ENCODE peak calls at places on chromosomes 13 and 19, in four cellular contexts. One of them, this sample, is unnamed.

GRCh38 chr19:12956446-12957388 is at the start of gene GADD45GIP1:
- DNase-seq in mucosa of gallbladder: peak
- DNase-seq in RWPE1: peak
- DNase-seq in midbrain: peak
- DNase-seq in this sample: no peak

GRCh38 chr13:43251967-43252366 is 228.6 kb downstream of the DNAJC15 start:
- DNase-seq in mucosa of gallbladder: no peak
- DNase-seq in RWPE1: no peak
- DNase-seq in midbrain: no peak
- DNase-seq in this sample: no peak

GRCh38 chr13:113184568-113185440 is 23.7 kb downstream of the PCID2 start:
- DNase-seq in mucosa of gallbladder: no peak
- DNase-seq in RWPE1: no peak
- DNase-seq in midbrain: no peak
- DNase-seq in this sample: no peak

GRCh38 chr19:13884726-13885591 is 8.0 kb downstream of the NANOS3 start:
- DNase-seq in mucosa of gallbladder: peak
- DNase-seq in RWPE1: no peak
- DNase-seq in midbrain: no peak
- DNase-seq in this sample: no peak

GRCh38 chr19:51944798-51945552 is 17.7 kb downstream of the ZNF613 start:
- DNase-seq in mucosa of gallbladder: no peak
- DNase-seq in RWPE1: no peak
- DNase-seq in midbrain: no peak
- DNase-seq in this sample: no peak

GRCh38 chr19:5891938-5892771 is 11.4 kb downstream of the NDUFA11 start:
- DNase-seq in mucosa of gallbladder: peak
- DNase-seq in RWPE1: no peak
- DNase-seq in midbrain: no peak
- DNase-seq in this sample: no peak

GRCh38 chr19:44588753-44589112 is 24.6 kb upstream of the IGSF23 start:
- DNase-seq in mucosa of gallbladder: no peak
- DNase-seq in RWPE1: no peak
- DNase-seq in midbrain: no peak
- DNase-seq in this sample: no peak

GRCh38 chr19:964761-965694 is 19.1 kb upstream of the WDR18 start:
- DNase-seq in mucosa of gallbladder: no peak
- DNase-seq in RWPE1: no peak
- DNase-seq in midbrain: no peak
- DNase-seq in this sample: no peak

GRCh38 chr13:30816733-30817132 is 81.4 kb downstream of the ALOX5AP start:
- DNase-seq in mucosa of gallbladder: no peak
- DNase-seq in RWPE1: no peak
- DNase-seq in midbrain: no peak
- DNase-seq in this sample: no peak

GRCh38 chr19:49677901-49678674 is 1.0 kb downstream of the PRMT1 start:
- DNase-seq in mucosa of gallbladder: peak
- DNase-seq in RWPE1: peak
- DNase-seq in midbrain: peak
- DNase-seq in this sample: no peak

GRCh38 chr19:30691767-30692516 is 319.8 kb downstream of the ZNF536 start:
- DNase-seq in mucosa of gallbladder: no peak
- DNase-seq in RWPE1: no peak
- DNase-seq in midbrain: no peak
- DNase-seq in this sample: no peak

GRCh38 chr13:74871671-74872070 is 610.3 kb downstream of the TBC1D4 start:
- DNase-seq in mucosa of gallbladder: no peak
- DNase-seq in RWPE1: no peak
- DNase-seq in midbrain: no peak
- DNase-seq in this sample: no peak

GRCh38 chr19:21482863-21483276 is 22.5 kb upstream of the ZNF429 start:
- DNase-seq in mucosa of gallbladder: peak
- DNase-seq in RWPE1: no peak
- DNase-seq in midbrain: no peak
- DNase-seq in this sample: no peak

GRCh38 chr13:48790199-48790598 is 136.5 kb downstream of the CYSLTR2 start:
- DNase-seq in mucosa of gallbladder: no peak
- DNase-seq in RWPE1: no peak
- DNase-seq in midbrain: no peak
- DNase-seq in this sample: no peak

GRCh38 chr19:19822148-19822429 is 539 bp upstream of the ZNF506 start:
- DNase-seq in mucosa of gallbladder: no peak
- DNase-seq in RWPE1: no peak
- DNase-seq in midbrain: no peak
- DNase-seq in this sample: no peak

GRCh38 chr19:51702754-51703654 is 9.9 kb downstream of the SPACA6 start:
- DNase-seq in mucosa of gallbladder: peak
- DNase-seq in RWPE1: no peak
- DNase-seq in midbrain: no peak
- DNase-seq in this sample: no peak

GRCh38 chr13:102346769-102347168 is 55.1 kb downstream of the FGF14 start:
- DNase-seq in mucosa of gallbladder: no peak
- DNase-seq in RWPE1: no peak
- DNase-seq in midbrain: no peak
- DNase-seq in this sample: no peak

GRCh38 chr13:102680842-102681725 is 13.8 kb downstream of the METTL21C start:
- DNase-seq in mucosa of gallbladder: no peak
- DNase-seq in RWPE1: no peak
- DNase-seq in midbrain: peak
- DNase-seq in this sample: no peak

GRCh38 chr13:80312967-80313366 is 28.0 kb downstream of the SPRY2 start:
- DNase-seq in mucosa of gallbladder: no peak
- DNase-seq in RWPE1: no peak
- DNase-seq in midbrain: no peak
- DNase-seq in this sample: no peak

GRCh38 chr13:71312923-71313322 is 554.1 kb downstream of the DACH1 start:
- DNase-seq in mucosa of gallbladder: no peak
- DNase-seq in RWPE1: no peak
- DNase-seq in midbrain: no peak
- DNase-seq in this sample: no peak